ENCODE peak calls at places on chromosomes 7 and 10, in four cellular contexts. One of them, this sample, is unnamed.

GRCh38 chr7:127514499-127514898 is 70.9 kb downstream of the GCC1 start:
- DNase-seq in upper lobe of right lung: no peak
- DNase-seq in HFF-Myc: peak; percentile 15
- DNase-seq in IMR-90: peak; percentile 39
- DNase-seq in this sample: peak; percentile 60

GRCh38 chr10:75038335-75038734 is 73.1 kb upstream of the SAMD8 start:
- DNase-seq in upper lobe of right lung: no peak
- DNase-seq in HFF-Myc: no peak
- DNase-seq in IMR-90: peak; percentile 76
- DNase-seq in this sample: no peak

GRCh38 chr7:132380065-132380464 is 196.2 kb downstream of the PLXNA4 start:
- DNase-seq in upper lobe of right lung: no peak
- DNase-seq in HFF-Myc: no peak
- DNase-seq in IMR-90: no peak
- DNase-seq in this sample: no peak

GRCh38 chr7:108488902-108489538 is 32.8 kb upstream of the NRCAM start:
- DNase-seq in upper lobe of right lung: no peak
- DNase-seq in HFF-Myc: no peak
- DNase-seq in IMR-90: no peak
- DNase-seq in this sample: no peak

GRCh38 chr7:154774303-154774702 is 228.6 kb downstream of the PAXIP1 start:
- DNase-seq in upper lobe of right lung: no peak
- DNase-seq in HFF-Myc: no peak
- DNase-seq in IMR-90: no peak
- DNase-seq in this sample: no peak

GRCh38 chr10:85293483-85293882 is 965.1 kb downstream of the CCSER2 start:
- DNase-seq in upper lobe of right lung: no peak
- DNase-seq in HFF-Myc: no peak
- DNase-seq in IMR-90: no peak
- DNase-seq in this sample: peak; percentile 8

GRCh38 chr10:114401195-114401741 is 3.0 kb downstream of the AFAP1L2 start:
- DNase-seq in upper lobe of right lung: no peak
- DNase-seq in HFF-Myc: peak; percentile 56
- DNase-seq in IMR-90: peak; percentile 49
- DNase-seq in this sample: no peak

GRCh38 chr7:149598721-149599308 is 101.2 kb upstream of the ZNF746 start:
- DNase-seq in upper lobe of right lung: no peak
- DNase-seq in HFF-Myc: no peak
- DNase-seq in IMR-90: peak; percentile 38
- DNase-seq in this sample: peak; percentile 69

GRCh38 chr10:119362122-119362521 is 154.8 kb downstream of the GRK5 start:
- DNase-seq in upper lobe of right lung: peak; percentile 20
- DNase-seq in HFF-Myc: no peak
- DNase-seq in IMR-90: no peak
- DNase-seq in this sample: no peak

GRCh38 chr7:23357190-23358093 is 58.3 kb downstream of the MALSU1 start:
- DNase-seq in upper lobe of right lung: no peak
- DNase-seq in HFF-Myc: no peak
- DNase-seq in IMR-90: peak; percentile 56
- DNase-seq in this sample: peak; percentile 83

GRCh38 chr7:140619101-140619615 is 21.5 kb downstream of the DENND2A start:
- DNase-seq in upper lobe of right lung: no peak
- DNase-seq in HFF-Myc: no peak
- DNase-seq in IMR-90: no peak
- DNase-seq in this sample: no peak

GRCh38 chr10:79115302-79115701 is 46.5 kb downstream of the ZMIZ1 start:
- DNase-seq in upper lobe of right lung: no peak
- DNase-seq in HFF-Myc: no peak
- DNase-seq in IMR-90: no peak
- DNase-seq in this sample: no peak

GRCh38 chr7:130363156-130363847 is 17.0 kb upstream of the CPA1 start:
- DNase-seq in upper lobe of right lung: no peak
- DNase-seq in HFF-Myc: peak; percentile 81
- DNase-seq in IMR-90: peak; percentile 99
- DNase-seq in this sample: peak; percentile 99

GRCh38 chr7:129101746-129102145 is 42.8 kb upstream of the TSPAN33 start:
- DNase-seq in upper lobe of right lung: no peak
- DNase-seq in HFF-Myc: no peak
- DNase-seq in IMR-90: no peak
- DNase-seq in this sample: no peak

GRCh38 chr10:58994226-58995057 is 182.0 kb upstream of the PHYHIPL start:
- DNase-seq in upper lobe of right lung: no peak
- DNase-seq in HFF-Myc: no peak
- DNase-seq in IMR-90: no peak
- DNase-seq in this sample: peak; percentile 24

GRCh38 chr7:105932835-105933477 is 30.1 kb upstream of the CDHR3 start:
- DNase-seq in upper lobe of right lung: no peak
- DNase-seq in HFF-Myc: peak; percentile 89
- DNase-seq in IMR-90: peak; percentile 67
- DNase-seq in this sample: peak; percentile 13

GRCh38 chr7:49866076-49866735 is 92.8 kb downstream of the VWC2 start:
- DNase-seq in upper lobe of right lung: no peak
- DNase-seq in HFF-Myc: no peak
- DNase-seq in IMR-90: no peak
- DNase-seq in this sample: peak; percentile 95

GRCh38 chr10:5501976-5502902 is 2.9 kb upstream of the CALML5 start:
- DNase-seq in upper lobe of right lung: no peak
- DNase-seq in HFF-Myc: no peak
- DNase-seq in IMR-90: peak; percentile 6
- DNase-seq in this sample: no peak

GRCh38 chr7:77743518-77743917 is 47.3 kb downstream of the RSBN1L start:
- DNase-seq in upper lobe of right lung: no peak
- DNase-seq in HFF-Myc: no peak
- DNase-seq in IMR-90: no peak
- DNase-seq in this sample: no peak

GRCh38 chr7:155842496-155843265 is 30.4 kb upstream of the SHH start:
- DNase-seq in upper lobe of right lung: no peak
- DNase-seq in HFF-Myc: no peak
- DNase-seq in IMR-90: no peak
- DNase-seq in this sample: no peak

GRCh38 chr7:40538281-40538680 is 403.5 kb downstream of the SUGCT start:
- DNase-seq in upper lobe of right lung: no peak
- DNase-seq in HFF-Myc: no peak
- DNase-seq in IMR-90: peak; percentile 11
- DNase-seq in this sample: no peak

GRCh38 chr7:137441451-137441850 is 97.9 kb upstream of the PTN start:
- DNase-seq in upper lobe of right lung: no peak
- DNase-seq in HFF-Myc: no peak
- DNase-seq in IMR-90: no peak
- DNase-seq in this sample: no peak

GRCh38 chr7:142158741-142159496 is 47.4 kb downstream of the MGAM2 start:
- DNase-seq in upper lobe of right lung: no peak
- DNase-seq in HFF-Myc: no peak
- DNase-seq in IMR-90: no peak
- DNase-seq in this sample: peak; percentile 79

GRCh38 chr10:86946215-86947170 is 10.9 kb downstream of the MMRN2 start:
- DNase-seq in upper lobe of right lung: peak; percentile 67
- DNase-seq in HFF-Myc: no peak
- DNase-seq in IMR-90: no peak
- DNase-seq in this sample: no peak

GRCh38 chr7:6424702-6425072 is 23.1 kb downstream of the DAGLB start:
- DNase-seq in upper lobe of right lung: no peak
- DNase-seq in HFF-Myc: no peak
- DNase-seq in IMR-90: no peak
- DNase-seq in this sample: no peak

GRCh38 chr7:6425948-6426347 is 21.8 kb downstream of the DAGLB start:
- DNase-seq in upper lobe of right lung: no peak
- DNase-seq in HFF-Myc: no peak
- DNase-seq in IMR-90: no peak
- DNase-seq in this sample: no peak

GRCh38 chr7:6422926-6423632 is 24.7 kb downstream of the DAGLB start:
- DNase-seq in upper lobe of right lung: peak; percentile 78
- DNase-seq in HFF-Myc: no peak
- DNase-seq in IMR-90: no peak
- DNase-seq in this sample: no peak

GRCh38 chr7:6422095-6422494 is 25.7 kb downstream of the DAGLB start:
- DNase-seq in upper lobe of right lung: no peak
- DNase-seq in HFF-Myc: no peak
- DNase-seq in IMR-90: no peak
- DNase-seq in this sample: no peak

DNA sequence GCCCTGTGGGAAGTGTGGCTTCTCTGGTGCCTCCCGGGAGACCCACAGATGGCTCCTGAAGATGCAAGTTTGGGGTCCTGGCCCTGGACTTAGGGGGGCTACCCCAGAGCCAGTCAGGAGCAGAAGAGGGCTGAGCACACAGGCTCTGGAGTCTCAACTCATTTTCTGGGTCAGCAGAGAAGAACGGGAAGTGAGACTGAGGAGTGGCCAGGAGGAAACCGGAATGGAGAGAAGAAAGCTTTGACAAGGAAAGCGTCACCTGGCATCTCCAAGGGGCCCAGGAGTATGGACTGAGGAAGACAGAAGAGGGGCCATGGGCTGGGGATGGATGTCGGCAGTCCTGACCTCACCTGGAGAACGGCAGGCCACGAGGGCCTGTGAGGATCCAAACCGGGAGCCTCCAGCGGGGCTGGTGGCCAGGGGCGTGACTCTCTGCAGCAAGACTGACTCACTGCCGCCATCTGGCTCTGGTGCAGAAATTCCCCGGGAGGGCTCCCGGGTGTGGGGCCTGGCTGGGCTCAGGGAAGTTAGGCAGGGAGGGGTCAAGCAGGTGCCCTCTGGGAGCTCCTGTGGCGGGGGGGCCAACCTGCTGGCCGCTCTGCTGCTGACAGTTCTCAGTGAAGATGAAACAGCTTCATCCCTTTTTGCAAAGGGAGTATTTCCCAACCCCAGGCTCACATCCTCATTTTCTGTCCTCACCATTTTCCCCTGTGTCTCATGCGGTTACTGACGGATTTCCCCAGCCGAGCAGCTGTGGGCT is 23.6 kb downstream of the DAGLB start:
- DNase-seq in upper lobe of right lung: peak; percentile 74
- DNase-seq in HFF-Myc: no peak
- DNase-seq in IMR-90: no peak
- DNase-seq in this sample: peak; percentile 76
- H3K4me3 ChIP-seq in upper lobe of right lung: no peak overlapping the region
- H3K4me3 ChIP-seq in HFF-Myc: no peak overlapping the region
- H3K4me3 ChIP-seq in IMR-90: no peak overlapping the region
- H3K4me3 ChIP-seq in this sample: no peak overlapping the region

DNA sequence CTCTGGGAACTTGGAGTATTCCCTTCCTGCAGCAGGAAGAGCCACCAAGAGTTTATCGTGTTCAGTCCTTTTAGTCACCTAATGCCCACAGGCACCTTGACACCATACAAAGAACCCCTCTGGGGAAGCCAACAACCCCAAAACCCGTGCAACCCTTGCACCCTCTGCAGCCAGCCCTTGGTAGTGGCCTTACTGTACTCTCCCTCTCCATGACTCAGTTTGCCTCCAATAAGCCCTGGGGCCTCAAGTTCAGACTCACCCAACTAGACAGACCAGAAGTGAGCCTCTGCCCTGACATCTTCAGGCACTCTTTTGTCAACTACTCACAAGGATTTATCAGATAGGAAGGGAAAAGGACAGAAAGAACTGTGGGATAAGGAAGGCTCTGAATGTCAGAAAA is 30.9 kb downstream of the KCNMA1 start:
- DNase-seq in upper lobe of right lung: no peak
- DNase-seq in HFF-Myc: no peak
- DNase-seq in IMR-90: no peak
- DNase-seq in this sample: peak; percentile 91
- TF ChIP-seq CTCF in upper lobe of right lung: no peak
- TF ChIP-seq CTCF in HFF-Myc: no peak
- TF ChIP-seq CTCF in IMR-90: no peak
- TF ChIP-seq CTCF in this sample: peak; percentile 54

GRCh38 chr10:112990271-112990670 is 40.2 kb downstream of the TCF7L2 start:
- DNase-seq in upper lobe of right lung: no peak
- DNase-seq in HFF-Myc: no peak
- DNase-seq in IMR-90: no peak
- DNase-seq in this sample: peak; percentile 75

GRCh38 chr10:112996462-112996861 is 46.4 kb downstream of the TCF7L2 start:
- DNase-seq in upper lobe of right lung: no peak
- DNase-seq in HFF-Myc: no peak
- DNase-seq in IMR-90: no peak
- DNase-seq in this sample: no peak

GRCh38 chr10:112986791-112987190 is 36.7 kb downstream of the TCF7L2 start:
- DNase-seq in upper lobe of right lung: no peak
- DNase-seq in HFF-Myc: no peak
- DNase-seq in IMR-90: no peak
- DNase-seq in this sample: peak; percentile 59

GRCh38 chr10:112988839-112989406 is 38.9 kb downstream of the TCF7L2 start:
- DNase-seq in upper lobe of right lung: no peak
- DNase-seq in HFF-Myc: no peak
- DNase-seq in IMR-90: no peak
- DNase-seq in this sample: peak; percentile 79

GRCh38 chr10:112991888-112992491 is 41.9 kb downstream of the TCF7L2 start:
- DNase-seq in upper lobe of right lung: no peak
- DNase-seq in HFF-Myc: no peak
- DNase-seq in IMR-90: no peak
- DNase-seq in this sample: peak; percentile 83
- H3K4me3 ChIP-seq in upper lobe of right lung: no peak overlapping the region
- H3K4me3 ChIP-seq in HFF-Myc: no peak overlapping the region
- H3K4me3 ChIP-seq in IMR-90: no peak overlapping the region
- H3K4me3 ChIP-seq in this sample: no peak overlapping the region

GRCh38 chr7:117949232-117949631 is 76.0 kb upstream of the CTTNBP2 start:
- DNase-seq in upper lobe of right lung: no peak
- DNase-seq in HFF-Myc: no peak
- DNase-seq in IMR-90: peak; percentile 20
- DNase-seq in this sample: peak; percentile 89
- TF ChIP-seq CTCF in upper lobe of right lung: no peak
- TF ChIP-seq CTCF in HFF-Myc: no peak
- TF ChIP-seq CTCF in IMR-90: no peak
- TF ChIP-seq CTCF in this sample: peak; percentile 50

GRCh38 chr10:7484456-7485266 is 73.8 kb upstream of the SFMBT2 start:
- DNase-seq in upper lobe of right lung: no peak
- DNase-seq in HFF-Myc: no peak
- DNase-seq in IMR-90: no peak
- DNase-seq in this sample: no peak

GRCh38 chr10:7485267-7485601 is 74.4 kb upstream of the SFMBT2 start:
- DNase-seq in upper lobe of right lung: no peak
- DNase-seq in HFF-Myc: no peak
- DNase-seq in IMR-90: no peak
- DNase-seq in this sample: no peak

GRCh38 chr10:7483848-7484247 is 73.0 kb upstream of the SFMBT2 start:
- DNase-seq in upper lobe of right lung: no peak
- DNase-seq in HFF-Myc: no peak
- DNase-seq in IMR-90: no peak
- DNase-seq in this sample: no peak

GRCh38 chr10:7488418-7488829 is 77.6 kb upstream of the SFMBT2 start:
- DNase-seq in upper lobe of right lung: no peak
- DNase-seq in HFF-Myc: no peak
- DNase-seq in IMR-90: peak; percentile 15
- DNase-seq in this sample: peak; percentile 7

DNA sequence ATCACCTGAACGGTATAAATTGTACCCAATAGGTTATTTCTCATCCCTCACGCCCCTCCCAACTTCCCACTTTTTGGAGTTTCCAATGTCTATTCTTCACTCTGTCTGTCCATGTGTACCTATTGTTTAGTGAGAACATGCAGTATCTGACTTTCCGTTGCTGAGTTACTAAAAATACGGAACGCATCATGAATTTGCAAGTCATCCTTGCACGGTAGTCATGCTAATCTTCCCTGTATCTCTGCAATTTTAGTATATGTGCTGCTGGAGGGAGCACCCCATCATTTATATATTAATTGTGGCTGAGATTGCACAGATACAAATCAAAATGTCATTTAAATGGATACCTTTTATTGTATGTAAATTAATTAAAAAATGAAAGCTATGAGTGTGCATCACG is 75.7 kb upstream of the SFMBT2 start:
- DNase-seq in upper lobe of right lung: no peak
- DNase-seq in HFF-Myc: no peak
- DNase-seq in IMR-90: no peak
- DNase-seq in this sample: no peak
- H3K4me3 ChIP-seq in upper lobe of right lung: no peak overlapping the region
- H3K4me3 ChIP-seq in HFF-Myc: no peak overlapping the region
- H3K4me3 ChIP-seq in IMR-90: no peak overlapping the region
- H3K4me3 ChIP-seq in this sample: no peak overlapping the region

This sample was measured in epithelial cell of esophagus.